ENCODE peak calls at places on chromosomes 3 and 15, in four cellular contexts. G, D, S and Y are unnamed samples.

GRCh38 chr3:40096561-40097506 is 212.7 kb upstream of the EIF1B start:
- DNase-seq in G (no peak), D (peak), S (no peak), Y (peak)

GRCh38 chr3:192947421-192947820 is 29.8 kb upstream of the MB21D2 start:
- DNase-seq in G (no peak), D (no peak), S (no peak), Y (no peak)

GRCh38 chr3:195008816-195009215 is 262.1 kb downstream of the XXYLT1 start:
- DNase-seq in G (no peak), D (no peak), S (no peak), Y (no peak)

GRCh38 chr3:122000936-122001605 is 21.0 kb downstream of the ILDR1 start:
- DNase-seq in G (no peak), D (no peak), S (no peak), Y (no peak)

GRCh38 chr3:40414270-40414669 is 27.3 kb downstream of the ENTPD3 start:
- DNase-seq in G (no peak), D (no peak), S (no peak), Y (no peak)

GRCh38 chr15:59199775-59200465 is 6.7 kb upstream of the LDHAL6B start:
- DNase-seq in G (no peak), D (no peak), S (no peak), Y (no peak)

GRCh38 chr3:164779816-164780215 is 298.5 kb downstream of the SI start:
- DNase-seq in G (no peak), D (no peak), S (no peak), Y (no peak)

GRCh38 chr3:142244056-142244455 is 18.7 kb upstream of the GK5 start:
- DNase-seq in G (no peak), D (no peak), S (no peak), Y (no peak)

GRCh38 chr3:170355738-170356595 is 1.5 kb upstream of the SKIL start:
- DNase-seq in G (peak), D (no peak), S (peak), Y (peak)

GRCh38 chr15:90560229-90560771 is 30.6 kb downstream of the CRTC3 start:
- DNase-seq in G (no peak), D (no peak), S (no peak), Y (no peak)

GRCh38 chr15:79179108-79179561 is 88.6 kb upstream of the RASGRF1 start:
- DNase-seq in G (no peak), D (no peak), S (no peak), Y (no peak)

GRCh38 chr3:194556086-194557056 is 69.6 kb upstream of the ATP13A3 start:
- DNase-seq in G (peak), D (no peak), S (peak), Y (no peak)

GRCh38 chr15:66452971-66453580 is 44.5 kb downstream of the SNAPC5 start:
- DNase-seq in G (no peak), D (no peak), S (no peak), Y (no peak)

GRCh38 chr15:81061490-81062235 is 60.9 kb downstream of the TLNRD1 start:
- DNase-seq in G (no peak), D (no peak), S (no peak), Y (no peak)

GRCh38 chr15:75091814-75092213 is 68.4 kb downstream of the PPCDC start:
- DNase-seq in G (peak), D (no peak), S (peak), Y (no peak)

GRCh38 chr15:64740361-64741170 is 34.8 kb downstream of the RBPMS2 start:
- DNase-seq in G (no peak), D (no peak), S (peak), Y (peak)

GRCh38 chr15:61050844-61051569 is 178.1 kb downstream of the RORA start:
- DNase-seq in G (no peak), D (no peak), S (no peak), Y (no peak)

GRCh38 chr3:15198686-15199085 is 7.4 kb upstream of the CAPN7 start:
- DNase-seq in G (no peak), D (no peak), S (no peak), Y (no peak)

GRCh38 chr15:80095511-80095910 is 36.0 kb downstream of the ZFAND6 start:
- DNase-seq in G (no peak), D (no peak), S (no peak), Y (no peak)

GRCh38 chr15:64732156-64732860 is 43.1 kb downstream of the RBPMS2 start:
- DNase-seq in G (no peak), D (no peak), S (no peak), Y (no peak)

GRCh38 chr3:161291191-161291901 is 70.2 kb downstream of the NMD3 start:
- DNase-seq in G (no peak), D (no peak), S (no peak), Y (no peak)

GRCh38 chr3:72441284-72441994 is 406.8 kb downstream of the SHQ1 start:
- DNase-seq in G (no peak), D (no peak), S (no peak), Y (no peak)

GRCh38 chr3:55538158-55538557 is 51.1 kb upstream of the WNT5A start:
- DNase-seq in G (no peak), D (no peak), S (no peak), Y (no peak)

GRCh38 chr3:86923071-86923476 is 67.9 kb downstream of the VGLL3 start:
- DNase-seq in G (no peak), D (no peak), S (no peak), Y (no peak)

GRCh38 chr15:44550256-44550655 is 13.3 kb downstream of the EIF3J start:
- DNase-seq in G (peak), D (no peak), S (no peak), Y (no peak)

GRCh38 chr3:7713724-7714123 is 787.9 kb upstream of the LMCD1 start:
- DNase-seq in G (no peak), D (no peak), S (no peak), Y (no peak)

GRCh38 chr3:38004415-38005075 is 14.0 kb downstream of the VILL start:
- DNase-seq in G (peak), D (peak), S (peak), Y (peak)

GRCh38 chr3:85535517-85535916 is 576.7 kb downstream of the CADM2 start:
- DNase-seq in G (no peak), D (no peak), S (no peak), Y (no peak)

GRCh38 chr15:73190189-73190601 is 137.9 kb downstream of the NEO1 start:
- DNase-seq in G (no peak), D (no peak), S (no peak), Y (no peak)

GRCh38 chr15:29133321-29133720 is 136.3 kb downstream of the NSMCE3 start:
- DNase-seq in G (no peak), D (peak), S (no peak), Y (no peak)

GRCh38 chr15:101126618-101127502 is 125.0 kb downstream of the CHSY1 start:
- DNase-seq in G (peak), D (no peak), S (no peak), Y (no peak)

GRCh38 chr3:57147071-57147470 is 18.1 kb downstream of the IL17RD start:
- DNase-seq in G (no peak), D (no peak), S (peak), Y (no peak)

GRCh38 chr3:42438193-42438592 is 27.8 kb upstream of the LYZL4 start:
- DNase-seq in G (no peak), D (no peak), S (no peak), Y (no peak)

GRCh38 chr3:112769624-112770023 is 77.0 kb downstream of the CD200R1L start:
- DNase-seq in G (no peak), D (no peak), S (no peak), Y (no peak)

GRCh38 chr3:128555098-128555825 is 62.3 kb upstream of the GATA2 start:
- DNase-seq in G (peak), D (no peak), S (no peak), Y (no peak)